ENCODE peak calls at places on chromosomes 7 and 10, in six cellular contexts. D, G, E, V, N and A are unnamed samples.

GRCh38 chr7:18530224-18531179 is 35.0 kb downstream of the HDAC9 start:
- DNase-seq in E (no peak), D (no peak), V (no peak), G (no peak), N (no peak), A (no peak)

GRCh38 chr7:2522780-2523433 is 3.3 kb downstream of the LFNG start:
- DNase-seq in N (no peak), V (no peak), E (no peak), G (peak), D (no peak), A (no peak)

GRCh38 chr7:150368884-150369739 is 490 bp downstream of the REPIN1 start:
- DNase-seq in N (no peak), E (peak), V (peak), D (no peak), G (peak), A (no peak)

GRCh38 chr10:77383861-77384553 is 253.6 kb downstream of the KCNMA1 start:
- DNase-seq in G (peak), N (peak), V (no peak), E (peak), D (no peak), A (peak)

GRCh38 chr10:44386546-44387052 is 1.7 kb upstream of the CXCL12 start:
- DNase-seq in G (peak), V (peak), E (peak), N (peak), D (no peak), A (no peak)

GRCh38 chr7:1566687-1567081 is 3.1 kb downstream of the PSMG3 start:
- DNase-seq in V (no peak), D (no peak), G (no peak), N (no peak), E (no peak), A (no peak)

GRCh38 chr7:129188372-129188891 is at the start of gene SMO:
- DNase-seq in E (peak), D (no peak), N (no peak), V (no peak), G (peak), A (no peak)

GRCh38 chr10:120493411-120494312 is 36.6 kb downstream of the PLPP4 start:
- DNase-seq in N (no peak), E (no peak), V (no peak), G (no peak), D (no peak), A (no peak)

GRCh38 chr7:158442260-158442659 is 145.4 kb downstream of the PTPRN2 start:
- DNase-seq in D (no peak), E (no peak), N (no peak), V (peak), G (no peak), A (no peak)

GRCh38 chr7:137681657-137682562 is 164.9 kb downstream of the DGKI start:
- DNase-seq in N (no peak), E (no peak), G (peak), D (no peak), V (no peak), A (no peak)

GRCh38 chr10:103747193-103747865 is 108.0 kb downstream of the SH3PXD2A start:
- DNase-seq in D (no peak), N (no peak), G (no peak), V (no peak), E (no peak), A (no peak)

GRCh38 chr7:158259671-158260423 is 327.8 kb downstream of the PTPRN2 start:
- DNase-seq in G (no peak), V (no peak), D (no peak), E (no peak), N (no peak), A (no peak)

GRCh38 chr7:83475403-83475802 is 173.5 kb downstream of the SEMA3E start:
- DNase-seq in D (no peak), E (no peak), V (no peak), N (no peak), G (no peak), A (no peak)

GRCh38 chr10:109173910-109174309 is 749.4 kb downstream of the XPNPEP1 start:
- DNase-seq in D (no peak), N (no peak), E (no peak), G (no peak), V (no peak), A (no peak)

GRCh38 chr10:82266438-82266837 is 391.4 kb downstream of the NRG3 start:
- DNase-seq in D (no peak), V (no peak), N (no peak), E (no peak), G (peak), A (no peak)

GRCh38 chr7:4610768-4611467 is 71.2 kb upstream of the FOXK1 start:
- DNase-seq in N (peak), D (peak), V (peak), E (peak), G (peak), A (peak)